ENCODE peak calls at places on chromosome 22, in four cellular contexts. One of them, this sample, is unnamed.

GRCh38 chr22:36334081-36334831 is 53.5 kb downstream of the MYH9 start:
- DNase-seq in foreskin melanocyte: no peak
- DNase-seq in neural crest cell: no peak
- DNase-seq in lung: no peak
- DNase-seq in this sample: no peak

GRCh38 chr22:19988331-19988808 is 28.3 kb downstream of the ARVCF start:
- DNase-seq in foreskin melanocyte: no peak
- DNase-seq in neural crest cell: no peak
- DNase-seq in lung: no peak
- DNase-seq in this sample: no peak

GRCh38 chr22:26038365-26038764 is 130.9 kb upstream of the SEZ6L start:
- DNase-seq in foreskin melanocyte: no peak
- DNase-seq in neural crest cell: no peak
- DNase-seq in lung: no peak
- DNase-seq in this sample: no peak

GRCh38 chr22:22536916-22537315 is 16.8 kb upstream of the ZNF280A start:
- DNase-seq in foreskin melanocyte: no peak
- DNase-seq in neural crest cell: no peak
- DNase-seq in lung: no peak
- DNase-seq in this sample: no peak

GRCh38 chr22:46534177-46534776 is 3.1 kb downstream of the CELSR1 start:
- DNase-seq in foreskin melanocyte: no peak
- DNase-seq in neural crest cell: no peak
- DNase-seq in lung: no peak
- DNase-seq in this sample: no peak

GRCh38 chr22:36879775-36880174 is 19.0 kb downstream of the NCF4 start:
- DNase-seq in foreskin melanocyte: no peak
- DNase-seq in neural crest cell: no peak
- DNase-seq in lung: no peak
- DNase-seq in this sample: no peak

GRCh38 chr22:36595154-36595553 is 66.2 kb upstream of the EIF3D start:
- DNase-seq in foreskin melanocyte: no peak
- DNase-seq in neural crest cell: no peak
- DNase-seq in lung: no peak
- DNase-seq in this sample: no peak

GRCh38 chr22:41998361-41999261 is at the start of gene WBP2NL:
- DNase-seq in foreskin melanocyte: peak
- DNase-seq in neural crest cell: no peak
- DNase-seq in lung: peak
- DNase-seq in this sample: peak

GRCh38 chr22:29306175-29306829 is at the start of gene GAS2L1:
- DNase-seq in foreskin melanocyte: peak
- DNase-seq in neural crest cell: peak
- DNase-seq in lung: peak
- DNase-seq in this sample: peak

GRCh38 chr22:46076651-46077339 is 73.5 kb upstream of the PPARA start:
- DNase-seq in foreskin melanocyte: no peak
- DNase-seq in neural crest cell: no peak
- DNase-seq in lung: peak
- DNase-seq in this sample: no peak

GRCh38 chr22:39317756-39318506 is 1.5 kb downstream of the RPL3 start:
- DNase-seq in foreskin melanocyte: no peak
- DNase-seq in neural crest cell: no peak
- DNase-seq in lung: no peak
- DNase-seq in this sample: no peak

GRCh38 chr22:29630180-29630498 is 26.7 kb downstream of the NF2 start:
- DNase-seq in foreskin melanocyte: no peak
- DNase-seq in neural crest cell: no peak
- DNase-seq in lung: no peak
- DNase-seq in this sample: no peak

GRCh38 chr22:30219049-30219448 is 27.5 kb downstream of the LIF start:
- DNase-seq in foreskin melanocyte: no peak
- DNase-seq in neural crest cell: no peak
- DNase-seq in lung: no peak
- DNase-seq in this sample: no peak

GRCh38 chr22:50420015-50420414 is 54.8 kb downstream of the SBF1 start:
- DNase-seq in foreskin melanocyte: no peak
- DNase-seq in neural crest cell: no peak
- DNase-seq in lung: no peak
- DNase-seq in this sample: no peak

GRCh38 chr22:38867124-38867455 is 4.9 kb downstream of the CBX6 start:
- DNase-seq in foreskin melanocyte: no peak
- DNase-seq in neural crest cell: no peak
- DNase-seq in lung: no peak
- DNase-seq in this sample: no peak

GRCh38 chr22:30598986-30599385 is 7.3 kb upstream of the PES1 start:
- DNase-seq in foreskin melanocyte: no peak
- DNase-seq in neural crest cell: no peak
- DNase-seq in lung: no peak
- DNase-seq in this sample: no peak

GRCh38 chr22:30575859-30576258 is 1.4 kb upstream of the GAL3ST1 start:
- DNase-seq in foreskin melanocyte: no peak
- DNase-seq in neural crest cell: no peak
- DNase-seq in lung: no peak
- DNase-seq in this sample: no peak

GRCh38 chr22:35352214-35353111 is 28.4 kb upstream of the HMOX1 start:
- DNase-seq in foreskin melanocyte: no peak
- DNase-seq in neural crest cell: peak
- DNase-seq in lung: peak
- DNase-seq in this sample: peak

GRCh38 chr22:24968066-24968561 is 15.6 kb downstream of the KIAA1671 start:
- DNase-seq in foreskin melanocyte: no peak
- DNase-seq in neural crest cell: no peak
- DNase-seq in lung: no peak
- DNase-seq in this sample: no peak

GRCh38 chr22:49351761-49352221 is 475.9 kb downstream of the BRD1 start:
- DNase-seq in foreskin melanocyte: no peak
- DNase-seq in neural crest cell: no peak
- DNase-seq in lung: no peak
- DNase-seq in this sample: no peak

GRCh38 chr22:41595703-41596102 is 6.1 kb upstream of the PMM1 start:
- DNase-seq in foreskin melanocyte: no peak
- DNase-seq in neural crest cell: no peak
- DNase-seq in lung: no peak
- DNase-seq in this sample: no peak

GRCh38 chr22:34414467-34415440 is 494.5 kb upstream of the LARGE1 start:
- DNase-seq in foreskin melanocyte: peak
- DNase-seq in neural crest cell: peak
- DNase-seq in lung: peak
- DNase-seq in this sample: peak

GRCh38 chr22:26672060-26672471 is 14.7 kb downstream of the MIAT start:
- DNase-seq in foreskin melanocyte: no peak
- DNase-seq in neural crest cell: no peak
- DNase-seq in lung: no peak
- DNase-seq in this sample: no peak

GRCh38 chr22:45468872-45469572 is 33.7 kb upstream of the FBLN1 start:
- DNase-seq in foreskin melanocyte: peak
- DNase-seq in neural crest cell: no peak
- DNase-seq in lung: no peak
- DNase-seq in this sample: no peak

GRCh38 chr22:27581688-27582087 is 219.9 kb downstream of the MN1 start:
- DNase-seq in foreskin melanocyte: no peak
- DNase-seq in neural crest cell: no peak
- DNase-seq in lung: peak
- DNase-seq in this sample: no peak

GRCh38 chr22:38696606-38697005 is 4.1 kb downstream of the JOSD1 start:
- DNase-seq in foreskin melanocyte: no peak
- DNase-seq in neural crest cell: no peak
- DNase-seq in lung: no peak
- DNase-seq in this sample: no peak

GRCh38 chr22:43273902-43274484 is 69.2 kb downstream of the SCUBE1 start:
- DNase-seq in foreskin melanocyte: peak
- DNase-seq in neural crest cell: peak
- DNase-seq in lung: peak
- DNase-seq in this sample: peak

GRCh38 chr22:30948930-30949342 is 19.6 kb downstream of the MORC2 start:
- DNase-seq in foreskin melanocyte: no peak
- DNase-seq in neural crest cell: no peak
- DNase-seq in lung: no peak
- DNase-seq in this sample: peak

GRCh38 chr22:49968831-49969661 is 8.5 kb downstream of the PIM3 start:
- DNase-seq in foreskin melanocyte: no peak
- DNase-seq in neural crest cell: peak
- DNase-seq in lung: no peak
- DNase-seq in this sample: no peak

GRCh38 chr22:22710719-22711531 is 66.5 kb downstream of the GGTLC2 start:
- DNase-seq in foreskin melanocyte: no peak
- DNase-seq in neural crest cell: peak
- DNase-seq in lung: peak
- DNase-seq in this sample: peak

GRCh38 chr22:22691716-22692701 is 47.6 kb downstream of the GGTLC2 start:
- DNase-seq in foreskin melanocyte: no peak
- DNase-seq in neural crest cell: no peak
- DNase-seq in lung: no peak
- DNase-seq in this sample: no peak

This sample was measured in SK-MEL-5.